ENCODE peak calls at places on chromosomes 6 and 20, in five cellular contexts. Y is pancreas, B is transverse colon, U is left lung, F is cardiac muscle cell. K is an unnamed sample.
A peak's percentile ranks its signal among the peaks of the same experiment; 100 is the strongest.

GRCh38 chr6:37988696-37989095 is 169.2 kb downstream of the ZFAND3 start:
- DNase-seq in F (no peak), B (no peak), Y (no peak), U (no peak), K (no peak)

GRCh38 chr6:27720607-27721580 is 191.3 kb downstream of the OR2B2 start:
- DNase-seq in B (no peak), Y (no peak), F (no peak), U (no peak), K (no peak)

GRCh38 chr6:161918608-161919205 is 644.8 kb upstream of the AGPAT4 start:
- DNase-seq in U (no peak), F (no peak), Y (no peak), B (no peak), K (no peak)

GRCh38 chr6:47780510-47781356 is 1.1 kb upstream of the OPN5 start:
- DNase-seq in B (peak; percentile 22), U (no peak), F (peak; percentile 67), Y (peak; percentile 18), K (peak; percentile 30)

GRCh38 chr20:5126512-5127203 is at the start of gene CDS2:
- DNase-seq in U (peak; percentile 100), F (peak; percentile 99), B (peak; percentile 100), Y (peak; percentile 100), K (peak; percentile 99)

GRCh38 chr20:3115190-3116107 is 30.9 kb upstream of the AVP start:
- DNase-seq in Y (no peak), U (no peak), F (peak; percentile 68), B (no peak), K (no peak)

GRCh38 chr6:53623497-53623896 is 42.1 kb downstream of the KLHL31 start:
- DNase-seq in B (no peak), Y (no peak), F (no peak), U (no peak), K (peak; percentile 9)

GRCh38 chr6:34468378-34468892 is 2.6 kb downstream of the PACSIN1 start:
- DNase-seq in B (peak; percentile 40), F (no peak), Y (no peak), U (no peak), K (no peak)

GRCh38 chr6:143271024-143271423 is 179.5 kb downstream of the ADAT2 start:
- DNase-seq in B (no peak), F (peak; percentile 45), U (no peak), Y (no peak), K (peak; percentile 36)

DNA sequence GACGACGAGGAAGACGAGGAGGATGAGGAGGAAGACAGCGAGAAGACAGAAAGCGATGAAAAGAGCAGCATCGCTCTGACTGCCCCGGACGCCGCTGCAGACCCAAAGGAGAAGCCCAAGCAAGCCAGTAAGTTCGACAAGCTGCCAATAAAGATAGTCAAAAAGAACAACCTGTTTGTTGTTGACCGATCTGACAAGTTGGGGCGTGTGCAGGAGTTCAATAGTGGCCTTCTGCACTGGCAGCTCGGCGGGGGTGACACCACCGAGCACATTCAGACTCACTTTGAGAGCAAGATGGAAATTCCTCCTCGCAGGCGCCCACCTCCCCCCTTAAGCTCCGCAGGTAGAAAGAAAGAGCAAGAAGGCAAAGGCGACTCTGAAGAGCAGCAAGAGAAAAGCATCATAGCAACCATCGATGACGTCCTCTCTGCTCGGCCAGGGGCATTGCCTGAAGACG is 116.9 kb downstream of the TMEM242 start:
- DNase-seq in F (no peak), U (no peak), B (no peak), Y (no peak), K (no peak)
- H3K36me3 ChIP-seq in F (peaks cover 42% of the 10 kb centered on the region), U (peaks cover 63% of the 10 kb centered on the region), B (no peaks in the 10 kb centered on the region), Y (no peaks in the 10 kb centered on the region), K (peaks cover 69% of the 10 kb centered on the region)

DNA sequence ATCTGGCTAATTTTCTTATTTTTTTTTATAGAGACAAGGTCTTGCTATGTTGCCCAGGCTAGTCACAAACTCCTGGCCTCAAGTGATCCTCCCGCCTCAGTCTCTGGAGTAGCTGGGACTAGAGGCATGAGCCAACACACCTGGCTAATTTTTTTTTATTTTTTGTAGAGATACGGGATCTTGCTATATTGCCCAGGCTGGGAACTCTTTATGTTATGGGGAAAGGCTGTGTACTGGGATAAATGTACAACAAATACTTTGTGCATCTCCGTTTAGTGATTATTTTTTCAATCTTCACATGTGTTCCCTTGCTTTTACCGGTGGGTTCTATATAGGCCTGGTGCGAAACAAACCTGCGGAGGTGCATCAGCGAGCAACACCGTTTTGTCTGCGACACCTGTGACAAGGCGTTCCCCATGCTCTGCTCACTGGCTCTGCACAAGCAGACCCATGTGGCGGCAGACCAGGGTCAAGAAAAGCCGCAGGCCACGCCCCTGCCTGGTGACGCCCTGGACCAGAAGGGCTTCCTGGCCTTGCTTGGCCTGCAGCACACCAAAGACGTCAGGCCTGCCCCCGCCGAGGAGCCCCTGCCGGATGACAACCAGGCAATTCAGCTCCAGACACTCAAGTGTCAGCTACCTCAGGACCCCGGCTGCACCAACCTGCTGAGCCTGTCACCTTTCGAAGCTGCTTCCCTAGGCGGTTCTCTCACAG is 84.2 kb downstream of the SSR1 start:
- DNase-seq in F (no peak), U (no peak), B (no peak), Y (no peak), K (no peak)
- H3K36me3 ChIP-seq in F (peaks cover 34% of the 10 kb centered on the region), U (peaks cover 94% of the 10 kb centered on the region), B (no peaks in the 10 kb centered on the region), Y (peaks cover 3% of the 10 kb centered on the region), K (peaks cover 45% of the 10 kb centered on the region)

GRCh38 chr20:56393653-56394052 is 1.2 kb downstream of the CSTF1 start:
- DNase-seq in U (no peak), B (no peak), Y (no peak), F (no peak), K (no peak)
- H3K36me3 ChIP-seq in U (peaks cover 36% of the 10 kb centered on the region), B (no peaks in the 10 kb centered on the region), Y (no peaks in the 10 kb centered on the region), F (peaks cover 33% of the 10 kb centered on the region), K (no peaks in the 10 kb centered on the region)

DNA sequence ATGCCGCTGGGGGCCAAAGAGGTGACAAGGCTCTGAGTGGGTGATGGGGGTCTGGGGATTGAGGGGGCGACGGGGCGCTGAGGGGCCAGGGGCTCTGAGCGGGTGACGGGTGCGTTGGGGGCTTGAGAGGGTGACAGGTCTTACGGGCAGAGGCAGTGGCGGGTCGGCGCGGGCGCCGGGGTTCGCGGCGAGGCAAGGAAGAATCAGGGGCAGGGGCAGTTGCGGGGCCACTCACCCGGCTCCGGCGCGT is 146 bp downstream of the ZNFX1 start:
- DNase-seq in U (no peak), Y (no peak), B (no peak), F (no peak), K (no peak)
- H3K36me3 ChIP-seq in U (peaks cover 66% of the 10 kb centered on the region), Y (peaks cover 8% of the 10 kb centered on the region), B (peaks cover 11% of the 10 kb centered on the region), F (peaks cover 43% of the 10 kb centered on the region), K (peaks cover 63% of the 10 kb centered on the region)

GRCh38 chr20:49259799-49260198 is 18.1 kb downstream of the ZNFX1 start:
- DNase-seq in U (no peak), B (no peak), Y (no peak), F (no peak), K (no peak)

GRCh38 chr20:49259284-49259683 is 18.6 kb downstream of the ZNFX1 start:
- DNase-seq in B (no peak), F (no peak), U (no peak), Y (no peak), K (no peak)

GRCh38 chr20:49260218-49260617 is 17.6 kb downstream of the ZNFX1 start:
- DNase-seq in F (no peak), U (no peak), Y (no peak), B (no peak), K (no peak)

GRCh38 chr20:49261173-49261572 is 16.7 kb downstream of the ZNFX1 start:
- DNase-seq in Y (no peak), F (no peak), U (no peak), B (no peak), K (no peak)

GRCh38 chr20:49262444-49262843 is 15.4 kb downstream of the ZNFX1 start:
- DNase-seq in Y (no peak), B (no peak), U (no peak), F (no peak), K (no peak)
- H3K36me3 ChIP-seq in Y (peaks cover 8% of the 10 kb centered on the region), B (no peaks in the 10 kb centered on the region), U (peaks cover 94% of the 10 kb centered on the region), F (peaks cover 35% of the 10 kb centered on the region), K (peaks cover 25% of the 10 kb centered on the region)

GRCh38 chr6:110116258-110116657 is 63.2 kb downstream of the WASF1 start:
- DNase-seq in Y (peak; percentile 30), B (no peak), F (no peak), U (no peak), K (no peak)

DNA sequence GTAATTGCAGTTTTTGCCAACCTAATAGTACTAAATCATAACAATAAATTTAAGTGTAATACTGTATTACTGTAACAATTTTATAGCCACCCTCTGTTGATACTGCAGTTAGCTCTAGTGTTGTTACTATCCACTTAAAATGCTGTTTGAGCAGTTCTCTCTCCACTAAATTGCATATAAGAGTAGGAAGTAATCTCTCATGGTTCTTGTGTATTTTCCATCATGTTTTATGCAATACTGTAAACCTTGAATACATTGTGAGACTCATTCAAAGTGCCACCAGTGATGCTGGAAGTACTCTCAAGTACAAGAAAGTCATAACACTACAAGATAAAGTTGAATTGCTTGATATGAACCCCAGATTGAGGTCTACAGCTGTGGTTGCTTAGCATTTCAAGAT is 65.5 kb downstream of the WASF1 start:
- DNase-seq in F (no peak), Y (no peak), B (no peak), U (no peak), K (no peak)
- H3K36me3 ChIP-seq in F (peaks cover 6% of the 10 kb centered on the region), Y (no peaks in the 10 kb centered on the region), B (no peaks in the 10 kb centered on the region), U (no peaks in the 10 kb centered on the region), K (no peaks in the 10 kb centered on the region)

K was measured in tibial nerve.